ENCODE peak calls at places on chromosomes 6 and 20, in six cellular contexts. O is nephron progenitor cell, I is cardiac muscle cell, H is body of pancreas, E is tibial artery, N is progenitor cell of endocrine pancreas. P is an unnamed sample.

GRCh38 chr6:36099872-36100483 is 30.3 kb upstream of the MAPK13 start:
- DNase-seq in H (no peak), I (peak; percentile 49), N (no peak), O (no peak), E (no peak), P (no peak)

GRCh38 chr20:24118781-24119175 is 130.2 kb upstream of the GGTLC1 start:
- DNase-seq in N (no peak), E (no peak), H (no peak), I (peak; percentile 66), O (no peak), P (no peak)

GRCh38 chr20:2210646-2211556 is 84.9 kb upstream of the TGM3 start:
- DNase-seq in O (no peak), H (no peak), I (peak; percentile 89), E (no peak), N (no peak), P (no peak)

GRCh38 chr20:48758206-48758820 is 69.5 kb downstream of the PREX1 start:
- DNase-seq in E (no peak), N (no peak), I (no peak), O (no peak), H (no peak), P (no peak)

GRCh38 chr6:4732691-4733315 is 43.4 kb upstream of the CDYL start:
- DNase-seq in N (no peak), H (peak; percentile 24), O (peak; percentile 27), E (no peak), I (peak; percentile 87), P (peak; percentile 38)

GRCh38 chr6:14040042-14040441 is 77.5 kb upstream of the CD83 start:
- DNase-seq in O (no peak), N (no peak), E (no peak), H (no peak), I (no peak), P (no peak)

GRCh38 chr6:140433072-140433471 is 1058.6 kb upstream of the CITED2 start:
- DNase-seq in O (no peak), I (no peak), H (no peak), E (no peak), N (no peak), P (no peak)

GRCh38 chr20:3766832-3767433 is 620 bp downstream of the ADISSP start:
- DNase-seq in N (no peak), I (no peak), E (peak; percentile 71), H (no peak), O (peak; percentile 37), P (no peak)

GRCh38 chr20:24746351-24746685 is 202.8 kb upstream of the CST7 start:
- DNase-seq in O (no peak), N (no peak), I (no peak), E (peak; percentile 65), H (peak; percentile 66), P (no peak)

GRCh38 chr6:150153905-150154492 is 11.2 kb downstream of the PPP1R14C start:
- DNase-seq in O (no peak), H (no peak), N (no peak), E (no peak), I (peak; percentile 12), P (no peak)

GRCh38 chr6:45838996-45839395 is 176.7 kb downstream of the CLIC5 start:
- DNase-seq in E (no peak), H (no peak), I (no peak), O (no peak), N (no peak), P (no peak)
- TF ChIP-seq CTCF in E (no peak), H (no peak), I (no peak), O (no peak), N (no peak), P (no peak)

DNA sequence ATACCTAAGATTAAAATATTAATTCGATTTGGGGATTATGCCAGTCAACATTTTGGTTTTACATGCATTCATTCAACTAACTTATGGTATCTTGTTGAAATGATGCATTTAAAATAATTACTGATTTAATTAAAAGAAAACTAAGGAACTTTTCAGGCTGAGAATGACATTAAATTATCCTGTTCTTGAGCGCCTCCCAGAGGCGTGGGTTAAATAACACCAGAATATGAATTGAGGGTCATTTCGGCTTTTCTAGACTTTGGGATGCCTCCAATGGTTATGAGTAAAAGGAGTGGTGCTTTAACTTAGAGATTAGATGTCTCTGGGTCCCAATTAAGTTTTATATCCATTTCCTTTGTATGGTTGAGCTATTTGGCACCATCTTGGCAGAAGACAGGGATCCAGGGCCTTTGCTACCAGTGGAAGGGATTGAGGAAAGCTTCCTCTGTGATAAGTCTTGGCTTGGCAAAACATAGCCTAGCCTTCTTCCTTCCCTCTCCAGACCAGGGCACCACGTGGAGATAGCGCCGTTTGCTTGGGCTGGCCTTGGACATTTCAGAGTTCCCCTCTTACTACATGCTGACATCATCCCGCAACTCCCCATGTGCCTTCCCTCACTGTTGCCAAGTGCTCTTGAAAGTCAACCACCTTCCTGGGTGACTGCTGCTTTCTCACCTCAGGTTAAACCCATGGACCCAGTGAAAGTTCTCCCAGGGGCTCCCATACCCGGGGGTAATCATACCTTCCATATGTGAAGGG is 28.7 kb downstream of the GNAS start:
- DNase-seq in E (no peak), I (no peak), H (no peak), N (no peak), O (no peak), P (no peak)
- TF ChIP-seq CTCF in E (no peak), I (peak; percentile 24), H (no peak), N (no peak), O (no peak), P (no peak)

DNA sequence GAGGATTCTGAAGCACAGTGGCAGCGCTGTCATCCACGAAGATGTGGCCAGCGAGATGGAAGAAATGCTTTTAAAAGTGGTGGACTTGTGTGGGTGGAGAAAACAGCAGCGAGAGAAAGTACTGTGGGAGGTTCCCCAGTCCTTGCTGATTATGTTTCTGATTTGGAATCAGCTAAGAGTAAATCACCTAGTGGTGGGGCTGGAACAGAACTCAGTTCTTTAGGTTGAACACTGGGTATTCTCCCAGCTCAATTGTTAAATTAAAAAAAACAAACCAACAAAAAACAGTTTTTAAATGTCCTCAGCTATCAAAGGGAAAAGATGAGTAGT is 515 bp upstream of the ZNF322 start:
- DNase-seq in O (no peak), E (no peak), H (no peak), N (no peak), I (peak; percentile 35), P (no peak)
- TF ChIP-seq CTCF in O (no peak), E (peak; percentile 30), H (peak; percentile 31), N (peak; percentile 37), I (peak; percentile 21), P (peak; percentile 15)

GRCh38 chr20:7113577-7114466 is 346.3 kb downstream of the BMP2 start:
- DNase-seq in N (no peak), I (peak; percentile 61), O (peak; percentile 70), H (peak; percentile 16), E (no peak), P (peak; percentile 10)
- TF ChIP-seq CTCF in N (peak; percentile 64), I (peak; percentile 55), O (peak; percentile 56), H (peak; percentile 33), E (no peak), P (peak; percentile 66)

GRCh38 chr20:10228330-10228729 is 9.7 kb downstream of the SNAP25 start:
- DNase-seq in I (no peak), H (no peak), E (no peak), O (no peak), N (no peak), P (no peak)

GRCh38 chr20:10231290-10231689 is 12.7 kb downstream of the SNAP25 start:
- DNase-seq in H (no peak), O (no peak), N (no peak), E (no peak), I (no peak), P (no peak)

GRCh38 chr20:10219993-10220750 is 1.5 kb downstream of the SNAP25 start:
- DNase-seq in N (no peak), H (no peak), I (no peak), O (no peak), E (no peak), P (no peak)

GRCh38 chr20:10221022-10221421 is 2.4 kb downstream of the SNAP25 start:
- DNase-seq in O (no peak), N (no peak), I (no peak), H (no peak), E (no peak), P (no peak)

DNA sequence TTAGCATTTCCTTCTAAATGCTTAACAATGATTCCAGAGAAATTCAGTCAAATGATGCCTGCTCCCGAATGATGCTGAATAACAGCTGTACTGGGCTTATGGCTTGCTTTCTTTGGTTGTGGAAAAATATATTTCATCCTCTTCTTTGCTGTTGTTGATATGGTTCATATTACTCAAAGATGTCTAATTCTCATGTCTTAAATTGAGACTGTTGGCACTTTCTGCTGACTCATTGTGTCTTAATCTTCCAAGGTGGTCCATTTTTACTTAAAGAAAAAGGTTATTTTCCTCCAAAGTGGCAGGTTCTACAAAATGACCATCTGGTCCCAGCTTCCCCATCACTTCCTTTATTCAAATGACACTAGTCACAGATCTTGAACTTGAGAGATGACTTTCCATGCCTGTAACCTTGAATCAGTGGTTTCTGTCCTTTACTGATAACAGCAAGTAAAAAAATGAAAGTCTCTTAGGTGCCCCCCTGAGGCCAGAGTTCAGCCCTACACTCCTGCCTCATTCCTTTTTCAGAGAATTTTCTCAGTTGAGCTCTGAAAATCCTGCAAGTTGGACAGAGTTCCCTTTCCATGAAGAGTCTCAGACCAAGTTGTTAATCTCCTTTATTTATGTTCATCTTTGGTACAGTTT is 6.9 kb downstream of the SNAP25 start:
- DNase-seq in E (no peak), H (no peak), O (peak; percentile 10), I (peak; percentile 9), N (no peak), P (no peak)
- TF ChIP-seq CTCF in E (no peak), H (no peak), O (peak; percentile 39), I (peak; percentile 28), N (peak; percentile 61), P (peak; percentile 30)

GRCh38 chr6:6494677-6495076 is 93.8 kb upstream of the LY86 start:
- DNase-seq in H (no peak), O (peak; percentile 61), I (no peak), N (peak; percentile 29), E (peak; percentile 70), P (no peak)
- TF ChIP-seq CTCF in H (peak; percentile 40), O (peak; percentile 48), I (no peak), N (peak; percentile 65), E (peak; percentile 35), P (no peak)

GRCh38 chr6:38688579-38689087 is 14.3 kb downstream of the GLO1 start:
- DNase-seq in I (no peak), H (no peak), N (no peak), O (no peak), E (no peak), P (no peak)
- TF ChIP-seq CTCF in I (no peak), H (no peak), N (no peak), O (no peak), E (no peak), P (no peak)

GRCh38 chr6:45946352-45946751 is 69.3 kb downstream of the CLIC5 start:
- DNase-seq in O (no peak), I (peak; percentile 90), E (no peak), H (no peak), N (no peak), P (peak; percentile 74)
- TF ChIP-seq CTCF in O (peak; percentile 16), I (peak; percentile 71), E (no peak), H (no peak), N (peak; percentile 45), P (peak; percentile 77)

GRCh38 chr20:23021541-23021940 is 13.6 kb upstream of the SSTR4 start:
- DNase-seq in I (no peak), N (no peak), H (no peak), O (no peak), E (no peak), P (no peak)
- TF ChIP-seq CTCF in I (no peak), N (no peak), H (no peak), O (no peak), E (no peak), P (no peak)

P was measured in AG09319.